ENCODE peak calls at places on chromosomes 4 and X, in seven cellular contexts. N, R, P, G, A, X and Z are unnamed samples.

GRCh38 chrX:20500171-20500865 is 233.6 kb upstream of the RPS6KA3 start:
- DNase-seq in N (no peak), R (no peak), P (no peak), G (no peak), A (no peak), X (no peak), Z (no peak)

GRCh38 chr4:113699772-113700171 is 61.8 kb downstream of the CAMK2D start:
- DNase-seq in N (no peak), R (no peak), P (no peak), G (no peak), A (no peak), X (peak; percentile 76), Z (no peak)

GRCh38 chr4:53150631-53151488 is 215.0 kb downstream of the SCFD2 start:
- DNase-seq in N (no peak), R (no peak), P (no peak), G (no peak), A (no peak), X (peak; percentile 36), Z (no peak)

GRCh38 chrX:134669378-134670098 is 11.3 kb upstream of the PLAC1 start:
- DNase-seq in N (no peak), R (peak; percentile 66), P (peak; percentile 11), G (peak; percentile 7), A (no peak), X (peak; percentile 93), Z (no peak)

GRCh38 chr4:141350122-141350904 is 129.6 kb downstream of the ZNF330 start:
- DNase-seq in N (no peak), R (peak; percentile 65), P (peak; percentile 87), G (peak; percentile 82), A (peak; percentile 45), X (peak; percentile 88), Z (peak; percentile 73)

GRCh38 chr4:15779789-15780188 is 1.7 kb downstream of the CD38 start:
- DNase-seq in N (no peak), R (no peak), P (no peak), G (no peak), A (no peak), X (no peak), Z (no peak)

GRCh38 chr4:149933120-149933519 is 117.5 kb upstream of the IQCM start:
- DNase-seq in N (no peak), R (no peak), P (no peak), G (no peak), A (no peak), X (no peak), Z (no peak)

GRCh38 chrX:17846045-17846444 is 15.1 kb downstream of the RAI2 start:
- DNase-seq in N (no peak), R (no peak), P (no peak), G (no peak), A (no peak), X (no peak), Z (no peak)

GRCh38 chrX:25519258-25519657 is 503.5 kb upstream of the ARX start:
- DNase-seq in N (no peak), R (no peak), P (peak; percentile 71), G (no peak), A (no peak), X (no peak), Z (no peak)

GRCh38 chr4:35939746-35940145 is 304.6 kb downstream of the ARAP2 start:
- DNase-seq in N (no peak), R (no peak), P (no peak), G (no peak), A (no peak), X (no peak), Z (no peak)

GRCh38 chr4:181688416-181688815 is 554.8 kb upstream of the TENM3 start:
- DNase-seq in N (no peak), R (no peak), P (no peak), G (no peak), A (no peak), X (peak; percentile 62), Z (no peak)

GRCh38 chr4:55424791-55425190 is 29.0 kb downstream of the TMEM165 start:
- DNase-seq in N (no peak), R (no peak), P (no peak), G (no peak), A (no peak), X (no peak), Z (no peak)

GRCh38 chr4:20015825-20016224 is 235.9 kb upstream of the SLIT2 start:
- DNase-seq in N (no peak), R (no peak), P (no peak), G (no peak), A (no peak), X (peak; percentile 80), Z (no peak)

GRCh38 chr4:80425701-80426100 is 90.2 kb downstream of the CFAP299 start:
- DNase-seq in N (no peak), R (no peak), P (no peak), G (no peak), A (no peak), X (no peak), Z (no peak)

GRCh38 chrX:148960060-148960459 is 459.6 kb downstream of the AFF2 start:
- DNase-seq in N (no peak), R (no peak), P (peak; percentile 1), G (no peak), A (no peak), X (no peak), Z (no peak)

GRCh38 chr4:67292045-67292444 is 253.3 kb downstream of the CENPC start:
- DNase-seq in N (no peak), R (no peak), P (no peak), G (no peak), A (no peak), X (no peak), Z (no peak)

GRCh38 chr4:41192136-41192535 is 22.2 kb downstream of the APBB2 start:
- DNase-seq in N (no peak), R (no peak), P (peak; percentile 86), G (no peak), A (no peak), X (peak; percentile 33), Z (no peak)

GRCh38 chr4:17132226-17132625 is 233.8 kb upstream of the LDB2 start:
- DNase-seq in N (no peak), R (no peak), P (no peak), G (no peak), A (no peak), X (no peak), Z (no peak)

GRCh38 chr4:139484861-139485311 is 31.0 kb downstream of the RAB33B start:
- DNase-seq in N (no peak), R (no peak), P (no peak), G (no peak), A (no peak), X (no peak), Z (no peak)
- TF ChIP-seq POLR2A in N (no peak), R (no peak), P (no peak), G (no peak), A (no peak), X (no peak), Z (no peak)

GRCh38 chr4:94500696-94501095 is 49.0 kb downstream of the PDLIM5 start:
- DNase-seq in N (peak; percentile 45), R (no peak), P (no peak), G (no peak), A (no peak), X (no peak), Z (no peak)

GRCh38 chr4:94498502-94498901 is 46.8 kb downstream of the PDLIM5 start:
- DNase-seq in N (no peak), R (no peak), P (no peak), G (no peak), A (no peak), X (no peak), Z (no peak)

DNA sequence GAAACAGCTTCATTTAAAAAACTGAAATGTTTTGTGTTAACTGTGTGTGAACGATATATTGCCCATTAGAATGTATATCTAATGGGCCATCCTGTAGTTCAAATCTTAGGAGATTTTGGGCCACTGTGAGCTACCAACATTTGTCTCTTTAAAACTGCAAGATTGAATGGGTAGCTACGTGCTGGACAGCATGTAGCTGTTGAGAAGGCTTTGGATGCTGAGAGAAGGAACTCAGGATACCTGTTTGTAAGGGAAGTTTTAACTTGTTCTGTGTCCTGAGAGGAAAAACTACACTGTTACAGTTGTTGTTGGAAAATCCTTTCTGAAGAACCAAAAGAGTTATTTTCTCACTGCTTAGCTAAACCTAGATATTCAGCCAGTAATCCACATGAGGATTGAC is 45.9 kb downstream of the PDLIM5 start:
- DNase-seq in N (no peak), R (no peak), P (no peak), G (no peak), A (no peak), X (no peak), Z (no peak)
- H3K4me1 ChIP-seq in N (peaks cover 34% of the 10 kb centered on the region), R (peaks cover 6% of the 10 kb centered on the region), P (no peaks in the 10 kb centered on the region), G (no peaks in the 10 kb centered on the region), A (peaks cover 6% of the 10 kb centered on the region), X (no peaks in the 10 kb centered on the region), Z (no peaks in the 10 kb centered on the region)

DNA sequence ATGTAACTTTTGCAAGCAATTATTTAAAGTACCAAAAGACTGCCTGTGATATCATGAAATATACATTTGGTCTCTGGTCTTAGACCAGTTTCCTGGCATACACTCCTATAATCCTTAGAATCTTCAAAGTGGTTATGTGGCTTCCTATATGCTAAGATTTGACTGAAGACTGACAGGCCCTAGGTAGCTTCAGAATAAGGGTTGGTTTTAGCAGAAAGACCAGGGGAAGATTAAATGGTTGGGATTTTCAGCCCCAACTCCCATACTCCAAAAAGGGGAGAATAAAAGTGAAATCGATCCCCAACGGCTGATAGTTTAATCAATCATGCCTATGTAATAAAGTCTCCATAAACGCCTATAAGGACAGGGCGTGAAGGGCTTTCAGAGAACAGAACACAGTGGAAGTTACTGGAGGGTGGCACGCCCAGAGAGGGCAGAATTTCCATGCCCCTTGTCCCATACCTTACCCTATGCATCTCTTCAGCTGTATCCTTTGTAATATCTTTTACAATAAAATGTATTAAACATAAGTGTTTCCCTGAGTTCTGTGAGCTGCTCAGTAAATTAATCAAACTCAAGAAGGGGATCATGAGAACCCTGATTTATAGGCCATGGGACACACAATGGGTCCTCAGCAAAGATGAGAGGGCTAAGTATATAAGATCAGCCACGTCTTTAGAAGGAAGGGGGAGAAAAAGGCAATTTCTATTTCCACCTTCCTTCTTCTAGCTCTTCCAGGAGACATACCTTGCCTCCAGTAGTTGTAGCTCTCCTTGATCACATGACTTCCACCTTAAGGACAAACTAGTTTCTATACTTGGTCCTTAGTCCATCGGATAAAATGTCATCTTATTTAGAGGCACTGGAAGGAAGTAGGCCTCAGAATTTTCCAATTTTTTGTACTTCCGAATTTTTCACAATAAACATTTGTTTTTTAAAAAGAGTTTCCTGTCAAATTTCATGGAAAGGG is 26.8 kb downstream of the ANKRD17 start:
- DNase-seq in N (no peak), R (no peak), P (no peak), G (peak; percentile 14), A (no peak), X (no peak), Z (no peak)
- H3K36me3 ChIP-seq in N (peaks cover 21% of the 10 kb centered on the region), R (no peaks in the 10 kb centered on the region), P (peaks cover 6% of the 10 kb centered on the region), G (no peaks in the 10 kb centered on the region), A (peaks cover 8% of the 10 kb centered on the region), X (peaks cover 9% of the 10 kb centered on the region), Z (no peaks in the 10 kb centered on the region)

DNA sequence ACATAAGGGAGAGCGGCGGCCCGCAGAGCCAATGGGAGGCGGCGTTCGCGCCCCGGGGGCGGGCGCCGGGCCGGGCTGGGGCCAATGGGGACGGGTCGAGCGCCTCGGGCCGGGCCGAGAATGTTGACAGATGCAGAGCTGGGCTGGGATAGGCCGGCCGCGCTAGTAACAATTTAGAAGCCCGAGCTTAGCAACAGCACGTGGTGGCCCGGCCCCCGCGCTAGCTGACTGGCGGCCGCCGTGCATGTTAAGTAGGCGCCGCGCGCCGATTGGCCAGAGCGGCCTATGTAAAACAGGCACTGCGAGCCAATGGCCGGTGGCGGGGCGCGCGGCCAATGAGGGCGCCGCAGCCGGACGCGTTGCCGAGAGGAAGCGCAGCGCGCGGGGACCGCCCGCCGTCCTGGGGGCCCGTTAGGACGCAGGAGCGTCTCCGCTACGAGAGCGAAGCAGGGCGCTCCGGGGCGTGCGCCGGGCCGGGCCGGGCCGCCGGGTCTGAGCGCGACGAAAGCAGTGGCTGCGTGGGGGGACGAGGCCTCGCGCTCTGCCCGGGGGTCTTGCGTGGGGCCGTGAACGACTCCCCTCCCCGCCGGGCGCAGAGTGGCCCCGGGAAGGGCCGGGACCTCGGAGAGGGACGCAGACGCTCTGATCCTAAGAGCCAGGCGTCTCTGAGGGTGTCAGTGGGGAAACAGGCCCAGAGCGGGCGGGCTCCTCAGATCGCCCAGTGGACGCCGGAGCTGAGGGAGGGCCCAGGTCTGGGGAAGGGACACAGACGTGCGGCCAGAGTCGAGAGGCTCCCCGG is 435 bp upstream of the MXD4 start:
- DNase-seq in N (peak; percentile 99), R (peak; percentile 100), P (peak; percentile 100), G (peak; percentile 99), A (peak; percentile 100), X (peak; percentile 99), Z (peak; percentile 100)
- TF ChIP-seq POLR2A in N (peak; percentile 99), R (peak; percentile 53), P (peak; percentile 91), G (peak; percentile 82), A (no peak), X (peak; percentile 77), Z (peak; percentile 92)